ENCODE peak calls at places on chromosomes 11 and 22, in four cellular contexts. F is HT1080, H is left colon, W is stomach. N is an unnamed sample.

GRCh38 chr11:84899134-84899533 is 728.0 kb downstream of the DLG2 start:
- DNase-seq in F (no peak), H (no peak), W (no peak), N (no peak)

GRCh38 chr22:46202897-46203589 is 47.0 kb downstream of the CDPF1 start:
- DNase-seq in F (no peak), H (no peak), W (no peak), N (no peak)

GRCh38 chr22:20957118-20957690 is 9.9 kb upstream of the AIFM3 start:
- DNase-seq in F (no peak), H (peak; percentile 72), W (peak; percentile 30), N (no peak)

GRCh38 chr11:9731256-9731655 is 67.4 kb downstream of the SWAP70 start:
- DNase-seq in F (no peak), H (no peak), W (no peak), N (no peak)

GRCh38 chr22:39814899-39815298 is 78.7 kb downstream of the ENTHD1 start:
- DNase-seq in F (peak; percentile 10), H (no peak), W (no peak), N (no peak)

GRCh38 chr11:93017821-93018690 is 48.6 kb downstream of the MTNR1B start:
- DNase-seq in F (peak; percentile 44), H (no peak), W (no peak), N (peak; percentile 55)

GRCh38 chr11:108891909-108892511 is 227.1 kb downstream of the DDX10 start:
- DNase-seq in F (no peak), H (no peak), W (no peak), N (no peak)

GRCh38 chr22:43222281-43222680 is 35.3 kb upstream of the TTLL12 start:
- DNase-seq in F (no peak), H (no peak), W (no peak), N (no peak)

GRCh38 chr22:27747396-27748256 is 53.9 kb downstream of the MN1 start:
- DNase-seq in F (no peak), H (no peak), W (no peak), N (no peak)

GRCh38 chr22:46352691-46353386 is 17.3 kb downstream of the TRMU start:
- DNase-seq in F (peak; percentile 62), H (no peak), W (peak; percentile 74), N (no peak)

GRCh38 chr22:43830931-43831560 is 18.9 kb upstream of the EFCAB6 start:
- DNase-seq in F (no peak), H (no peak), W (no peak), N (no peak)

GRCh38 chr11:47415091-47415854 is 6.9 kb downstream of the SLC39A13 start:
- DNase-seq in F (no peak), H (no peak), W (no peak), N (no peak)

GRCh38 chr11:23569547-23569946 is 709.3 kb upstream of the CCDC179 start:
- DNase-seq in F (no peak), H (no peak), W (no peak), N (no peak)

GRCh38 chr11:1946812-1947480 is at the start of gene MRPL23:
- DNase-seq in F (no peak), H (no peak), W (no peak), N (no peak)

GRCh38 chr11:1866776-1867175 is 13.9 kb downstream of the LSP1 start:
- DNase-seq in F (no peak), H (no peak), W (no peak), N (no peak)

N was measured in left lobe of liver.